ENCODE peak calls at places on chromosomes 5 and 9, in four cellular contexts. V is WTC11, D is HepG2, K is K562. O is an unnamed sample.

GRCh38 chr9:13728121-13728520 is 448.6 kb upstream of the MPDZ start:
- DNase-seq in V (no peak), D (no peak), K (no peak), O (no peak)

GRCh38 chr5:173020154-173020581 is 36.0 kb upstream of the CREBRF start:
- DNase-seq in V (no peak), D (no peak), K (peak; percentile 48), O (no peak)

GRCh38 chr9:110536802-110537201 is 42.7 kb downstream of the SVEP1 start:
- DNase-seq in K (no peak), V (no peak), D (no peak), O (no peak)

GRCh38 chr5:94433393-94434149 is 184.8 kb downstream of the KIAA0825 start:
- DNase-seq in K (no peak), D (peak; percentile 4), V (no peak), O (no peak)

GRCh38 chr5:107284822-107285510 is 385.8 kb downstream of the EFNA5 start:
- DNase-seq in D (no peak), K (no peak), V (no peak), O (no peak)

GRCh38 chr9:93956183-93956784 is 1.1 kb upstream of the BARX1 start:
- DNase-seq in V (no peak), K (no peak), D (no peak), O (no peak)

GRCh38 chr5:3002230-3002629 is 250.8 kb upstream of the IRX2 start:
- DNase-seq in D (no peak), V (no peak), K (no peak), O (no peak)

GRCh38 chr5:40681351-40682311 is 1.9 kb downstream of the PTGER4 start:
- DNase-seq in K (no peak), V (peak; percentile 45), D (no peak), O (no peak)

GRCh38 chr5:145931718-145932117 is 4.7 kb upstream of the SH3RF2 start:
- DNase-seq in V (no peak), K (no peak), D (no peak), O (no peak)

GRCh38 chr5:56617998-56618397 is 197.4 kb upstream of the MAP3K1 start:
- DNase-seq in D (no peak), K (no peak), V (no peak), O (no peak)

GRCh38 chr5:55232985-55233928 is at the start of gene CCNO:
- DNase-seq in K (peak; percentile 73), V (peak; percentile 84), D (peak; percentile 18), O (no peak)

GRCh38 chr9:1709347-1709746 is 305.8 kb upstream of the SMARCA2 start:
- DNase-seq in V (no peak), D (peak; percentile 8), K (peak; percentile 2), O (no peak)

GRCh38 chr9:5767968-5768932 is 64.7 kb downstream of the ERMP1 start:
- DNase-seq in D (no peak), V (no peak), K (no peak), O (peak; percentile 66)

GRCh38 chr5:177455036-177455660 is 8.5 kb downstream of the PRR7 start:
- DNase-seq in D (peak; percentile 79), K (peak; percentile 88), V (peak; percentile 96), O (no peak)

GRCh38 chr5:6545770-6546690 is 86.8 kb downstream of the NSUN2 start:
- DNase-seq in D (no peak), V (no peak), K (no peak), O (no peak)

GRCh38 chr9:17623965-17624364 is 45.1 kb downstream of the SH3GL2 start:
- DNase-seq in D (no peak), V (no peak), K (no peak), O (no peak)

GRCh38 chr5:135255461-135256178 is 143.4 kb downstream of the MACROH2A1 start:
- DNase-seq in K (no peak), V (no peak), D (peak; percentile 47), O (no peak)

GRCh38 chr5:31476607-31477200 is 55.2 kb downstream of the DROSHA start:
- DNase-seq in D (no peak), K (no peak), V (no peak), O (no peak)

GRCh38 chr9:69495331-69495730 is 170.3 kb downstream of the ENTREP1 start:
- DNase-seq in K (no peak), D (no peak), V (no peak), O (no peak)

GRCh38 chr5:97009212-97009898 is 73.5 kb downstream of the LNPEP start:
- DNase-seq in D (no peak), V (no peak), K (peak; percentile 11), O (peak; percentile 19)

GRCh38 chr5:88761269-88761880 is 121.6 kb downstream of the MEF2C start:
- DNase-seq in V (no peak), D (no peak), K (no peak), O (no peak)

GRCh38 chr5:76490970-76491369 is 87.9 kb downstream of the IQGAP2 start:
- DNase-seq in K (no peak), D (no peak), V (no peak), O (no peak)

GRCh38 chr5:76485511-76485910 is 82.4 kb downstream of the IQGAP2 start:
- DNase-seq in V (no peak), D (no peak), K (no peak), O (no peak)

GRCh38 chr5:76487784-76488183 is 84.7 kb downstream of the IQGAP2 start:
- DNase-seq in K (no peak), V (no peak), D (no peak), O (no peak)

GRCh38 chr5:76489877-76490688 is 87.0 kb downstream of the IQGAP2 start:
- DNase-seq in K (no peak), D (no peak), V (no peak), O (no peak)

GRCh38 chr5:76488969-76489368 is 85.9 kb downstream of the IQGAP2 start:
- DNase-seq in D (no peak), K (no peak), V (no peak), O (no peak)
- TF ChIP-seq ETV6 in D (no peak), K (no peak), V (no peak), O (no peak)

GRCh38 chr9:136132500-136133050 is 13.9 kb upstream of the TMEM250 start:
- DNase-seq in D (no peak), V (no peak), K (no peak), O (no peak)

GRCh38 chr9:136135326-136136126 is 16.9 kb upstream of the TMEM250 start:
- DNase-seq in V (no peak), D (no peak), K (no peak), O (no peak)

GRCh38 chr9:136131629-136132499 is 13.2 kb upstream of the TMEM250 start:
- DNase-seq in D (no peak), V (no peak), K (no peak), O (no peak)

GRCh38 chr9:136133959-136134484 is 15.3 kb upstream of the TMEM250 start:
- DNase-seq in K (no peak), V (no peak), D (no peak), O (no peak)

GRCh38 chr9:136133191-136133958 is 14.7 kb upstream of the TMEM250 start:
- DNase-seq in K (peak; percentile 86), D (no peak), V (peak; percentile 79), O (no peak)
- TF ChIP-seq ETV6 in K (no peak), D (no peak), V (no peak), O (no peak)

GRCh38 chr5:74765201-74765600 is 1.7 kb downstream of the GFM2 start:
- DNase-seq in D (peak; percentile 48), K (no peak), V (no peak), O (no peak)

GRCh38 chr5:74767579-74767913 is 497 bp downstream of the NSA2 start:
- DNase-seq in V (no peak), D (peak; percentile 16), K (no peak), O (no peak)

GRCh38 chr5:74765929-74766328 is 988 bp downstream of the GFM2 start:
- DNase-seq in V (no peak), D (no peak), K (no peak), O (no peak)

GRCh38 chr5:74766887-74767578 is at the start of the genes GFM2 and NSA2:
- DNase-seq in D (peak; percentile 87), K (peak; percentile 78), V (peak; percentile 93), O (peak; percentile 88)

DNA sequence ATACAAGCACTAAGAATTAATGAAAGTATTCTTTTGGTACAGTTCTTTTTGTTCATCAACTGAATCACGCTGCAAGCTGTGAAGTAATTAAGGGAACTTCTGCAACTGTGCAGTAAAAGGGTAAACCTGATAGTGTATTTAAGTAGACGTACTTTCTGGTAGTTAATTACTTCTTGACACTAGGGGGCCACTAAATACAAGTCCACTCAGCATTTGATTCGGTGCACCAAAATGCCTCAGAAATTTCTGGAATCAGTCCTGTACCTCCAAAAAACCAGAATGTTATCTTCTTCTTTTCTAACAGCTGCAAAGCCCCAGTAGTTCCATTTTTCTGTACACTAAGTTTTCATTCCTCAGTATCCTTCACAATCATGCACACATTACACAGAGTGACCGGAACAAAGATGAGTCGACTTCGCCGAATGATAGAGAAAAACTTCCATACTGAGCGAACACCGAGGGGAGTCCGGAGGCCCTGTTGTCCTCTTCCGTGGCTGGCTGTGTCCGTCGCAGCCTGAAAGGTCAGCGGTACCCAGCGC is 500 bp downstream of the GFM2 start:
- DNase-seq in K (peak; percentile 62), V (no peak), D (peak; percentile 19), O (no peak)
- TF ChIP-seq ETV6 in K (no peak), V (no peak), D (no peak), O (no peak)

GRCh38 chr9:126108240-126108639 is 218.4 kb upstream of the MVB12B start:
- DNase-seq in V (peak; percentile 55), K (no peak), D (no peak), O (no peak)
- TF ChIP-seq ETV6 in V (no peak), K (no peak), D (no peak), O (no peak)

DNA sequence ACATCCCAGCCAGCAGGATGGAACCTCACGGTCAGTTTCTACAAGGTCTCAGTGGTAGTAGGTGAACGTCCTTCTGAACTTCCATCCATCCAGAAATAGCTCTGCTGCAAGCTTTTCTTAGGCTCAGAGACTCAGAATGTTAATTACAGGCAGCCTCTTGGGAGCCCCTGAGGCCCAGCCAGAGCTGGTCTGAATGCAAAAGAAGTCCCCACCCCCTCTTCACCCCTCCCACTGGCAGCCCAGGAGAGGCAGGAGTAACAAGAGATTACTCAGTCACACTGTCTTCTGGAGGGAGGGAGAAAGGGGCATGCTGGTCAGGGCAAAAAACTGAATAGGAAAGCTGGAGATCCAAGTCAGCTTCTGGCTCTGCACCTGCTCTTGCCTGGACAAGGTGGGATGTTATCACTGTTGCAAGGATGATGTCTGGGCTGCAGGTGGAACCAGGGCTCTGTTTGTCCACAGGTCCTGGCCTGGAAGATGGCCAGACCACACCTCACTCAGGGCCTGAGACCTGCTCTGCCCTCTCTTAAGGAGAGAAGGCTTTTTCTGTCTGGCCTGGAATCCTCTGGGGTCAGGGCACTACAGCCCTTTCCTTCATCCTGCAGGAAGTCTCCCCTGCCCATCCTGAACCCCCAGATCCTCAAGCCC is 9.1 kb downstream of the ENHO start:
- DNase-seq in D (no peak), K (no peak), V (peak; percentile 72), O (no peak)
- TF ChIP-seq ETV6 in D (no peak), K (no peak), V (no peak), O (no peak)

O was measured in GM12878.